ENCODE peak calls at places on chromosome 2, in five cellular contexts. C is NCI-H1092, I is astrocyte of the spinal cord, G is A549, D is mucosa of gallbladder. H is an unnamed sample.

GRCh38 chr2:8494589-8494988 is 187.3 kb upstream of the ID2 start:
- DNase-seq in C (no peak), I (no peak), G (no peak), D (peak), H (no peak)

GRCh38 chr2:2846379-2847130 is 515.5 kb upstream of the MYT1L start:
- DNase-seq in C (peak), I (no peak), G (no peak), D (peak), H (no peak)

GRCh38 chr2:200077838-200078237 is 122.5 kb downstream of the MAIP1 start:
- DNase-seq in C (no peak), I (peak), G (no peak), D (no peak), H (no peak)

GRCh38 chr2:25123682-25124081 is 44.7 kb downstream of the POMC start:
- DNase-seq in C (no peak), I (no peak), G (no peak), D (no peak), H (no peak)

GRCh38 chr2:200756618-200757321 is 54.9 kb upstream of the BZW1 start:
- DNase-seq in C (no peak), I (peak), G (peak), D (no peak), H (peak)

GRCh38 chr2:222709191-222709891 is 37.9 kb downstream of the MOGAT1 start:
- DNase-seq in C (no peak), I (peak), G (peak), D (no peak), H (peak)

GRCh38 chr2:62149708-62150107 is 46.2 kb upstream of the B3GNT2 start:
- DNase-seq in C (no peak), I (peak), G (peak), D (no peak), H (peak)

GRCh38 chr2:17717666-17718065 is 35.9 kb downstream of the SMC6 start:
- DNase-seq in C (no peak), I (no peak), G (no peak), D (no peak), H (no peak)

GRCh38 chr2:134537702-134538101 is 181.1 kb downstream of the TMEM163 start:
- DNase-seq in C (no peak), I (no peak), G (no peak), D (no peak), H (no peak)

GRCh38 chr2:75356857-75357256 is 157.5 kb upstream of the TACR1 start:
- DNase-seq in C (no peak), I (no peak), G (no peak), D (no peak), H (no peak)

GRCh38 chr2:24690524-24690923 is 102.7 kb downstream of the PTRHD1 start:
- DNase-seq in C (no peak), I (no peak), G (no peak), D (no peak), H (no peak)

GRCh38 chr2:211364911-211365310 is 808.5 kb downstream of the CPS1 start:
- DNase-seq in C (no peak), I (no peak), G (no peak), D (no peak), H (no peak)

GRCh38 chr2:16625201-16625729 is 40.4 kb downstream of the CYRIA start:
- DNase-seq in C (no peak), I (no peak), G (no peak), D (peak), H (no peak)

GRCh38 chr2:48250943-48251342 is 279.0 kb upstream of the STON1 start:
- DNase-seq in C (no peak), I (no peak), G (no peak), D (no peak), H (no peak)

GRCh38 chr2:156380117-156380645 is 47.7 kb upstream of the NR4A2 start:
- DNase-seq in C (no peak), I (no peak), G (no peak), D (no peak), H (no peak)

H was measured in kidney epithelial cell.